ENCODE peak calls at places on chromosomes 11 and 22, in five cellular contexts. Z is cardiac fibroblast, R is upper lobe of right lung, P is DND-41, H is upper lobe of left lung. T is an unnamed sample.

GRCh38 chr11:697028-697491 is 1.4 kb downstream of the TMEM80 start:
- DNase-seq in Z (peak; percentile 33), R (no peak), P (no peak), H (no peak), T (no peak)

GRCh38 chr11:1844221-1845094 is 5.7 kb downstream of the TNNI2 start:
- DNase-seq in Z (peak; percentile 78), R (peak; percentile 84), P (no peak), H (peak; percentile 73), T (no peak)

GRCh38 chr11:1500466-1501420 is 14.2 kb upstream of the MOB2 start:
- DNase-seq in Z (no peak), R (peak; percentile 48), P (no peak), H (no peak), T (no peak)

GRCh38 chr22:49863936-49864335 is 10.3 kb downstream of the ZBED4 start:
- DNase-seq in Z (no peak), R (no peak), P (peak; percentile 44), H (no peak), T (no peak)

GRCh38 chr11:68690671-68691401 is 6.5 kb downstream of the GAL start:
- DNase-seq in Z (no peak), R (no peak), P (peak; percentile 71), H (no peak), T (no peak)

GRCh38 chr22:28373841-28374240 is 305.8 kb downstream of the TTC28 start:
- DNase-seq in Z (peak; percentile 29), R (no peak), P (no peak), H (no peak), T (no peak)

GRCh38 chr11:18081551-18081950 is 24.3 kb downstream of the SAAL1 start:
- DNase-seq in Z (no peak), R (no peak), P (no peak), H (no peak), T (no peak)

GRCh38 chr11:102799656-102800339 is 1.8 kb upstream of the MMP1 start:
- DNase-seq in Z (no peak), R (no peak), P (no peak), H (no peak), T (no peak)

GRCh38 chr22:19398206-19398605 is 33.3 kb downstream of the HIRA start:
- DNase-seq in Z (no peak), R (no peak), P (no peak), H (no peak), T (no peak)

GRCh38 chr22:44276706-44277403 is 35.9 kb downstream of the SHISAL1 start:
- DNase-seq in Z (no peak), R (peak; percentile 37), P (no peak), H (no peak), T (no peak)

GRCh38 chr11:83070044-83070877 is 1.4 kb downstream of the RAB30 start:
- DNase-seq in Z (peak; percentile 80), R (no peak), P (no peak), H (no peak), T (no peak)

GRCh38 chr11:120184371-120184945 is 26.4 kb upstream of the OAF start:
- DNase-seq in Z (no peak), R (peak; percentile 32), P (no peak), H (peak; percentile 14), T (peak; percentile 51)

GRCh38 chr11:88098289-88098688 is 77.0 kb downstream of the RAB38 start:
- DNase-seq in Z (peak; percentile 22), R (no peak), P (no peak), H (no peak), T (no peak)

GRCh38 chr11:94825111-94825880 is 57.1 kb downstream of the AMOTL1 start:
- DNase-seq in Z (no peak), R (no peak), P (no peak), H (no peak), T (no peak)

GRCh38 chr11:57426754-57427691 is at the start of gene SLC43A3:
- DNase-seq in Z (peak; percentile 96), R (peak; percentile 89), P (peak; percentile 88), H (peak; percentile 77), T (no peak)

GRCh38 chr11:102733232-102733875 is 8.6 kb upstream of the MMP8 start:
- DNase-seq in Z (peak; percentile 39), R (peak; percentile 79), P (peak; percentile 37), H (peak; percentile 59), T (no peak)

GRCh38 chr22:37529652-37530345 is 10.6 kb upstream of the CARD10 start:
- DNase-seq in Z (no peak), R (no peak), P (no peak), H (no peak), T (no peak)

GRCh38 chr11:123841189-123841588 is 35.0 kb upstream of the OR6M1 start:
- DNase-seq in Z (peak; percentile 13), R (no peak), P (no peak), H (no peak), T (no peak)

GRCh38 chr22:42500836-42501179 is 18.8 kb downstream of the RRP7A start:
- DNase-seq in Z (no peak), R (peak; percentile 70), P (no peak), H (no peak), T (no peak)

GRCh38 chr22:44408227-44409192 is 89.5 kb downstream of the RTL6 start:
- DNase-seq in Z (no peak), R (peak; percentile 43), P (no peak), H (no peak), T (no peak)

GRCh38 chr11:116792869-116793475 is 1.3 kb upstream of the APOA5 start:
- DNase-seq in Z (peak; percentile 21), R (no peak), P (no peak), H (no peak), T (no peak)

GRCh38 chr11:100925935-100926334 is 203.7 kb downstream of the PGR start:
- DNase-seq in Z (peak; percentile 50), R (no peak), P (no peak), H (no peak), T (no peak)

GRCh38 chr22:46390652-46391301 is 55.3 kb downstream of the TRMU start:
- DNase-seq in Z (peak; percentile 69), R (no peak), P (no peak), H (no peak), T (no peak)

DNA sequence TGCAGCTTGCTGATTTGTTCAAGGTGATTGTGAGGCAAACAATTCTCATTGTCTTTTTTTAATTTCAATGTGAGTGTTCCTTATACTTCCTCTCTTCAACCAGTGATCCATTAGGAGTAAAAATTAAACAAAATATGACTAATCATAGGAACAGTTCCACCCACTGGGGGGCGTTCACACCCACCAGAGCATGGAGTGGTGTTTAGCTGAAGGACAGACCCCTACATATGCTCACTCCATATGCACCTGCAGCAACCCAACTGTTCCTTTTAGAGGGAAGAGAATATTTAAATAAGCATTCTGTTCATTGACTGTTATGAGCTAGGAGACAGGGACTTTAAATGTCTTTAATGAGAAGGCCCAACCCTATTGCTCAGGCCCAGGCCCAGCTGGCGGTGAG is 78.7 kb upstream of the DRD2 start:
- DNase-seq in Z (no peak), R (no peak), P (no peak), H (no peak), T (no peak)
- TF ChIP-seq CTCF in Z (peak; percentile 9), R (no peak), P (peak; percentile 11), H (no peak), T (peak; percentile 56)

DNA sequence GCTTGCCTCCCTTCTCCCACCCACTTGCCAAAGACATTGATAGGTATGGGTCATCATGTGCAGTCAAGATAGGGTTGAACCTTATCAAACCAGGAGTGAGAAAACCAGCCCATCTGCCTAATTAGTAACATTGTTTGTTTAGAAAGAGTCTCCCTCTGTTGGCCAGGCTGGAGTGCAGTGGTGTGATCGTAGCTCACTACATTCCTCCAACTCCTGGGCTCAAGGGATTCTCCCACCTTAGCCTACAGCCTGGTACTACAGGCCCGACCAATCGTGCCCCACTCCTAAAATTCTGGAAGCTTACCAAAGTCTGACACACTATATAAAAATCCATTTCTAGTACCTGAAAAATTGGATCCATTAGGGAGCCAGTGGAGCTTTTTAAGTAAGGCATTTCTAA is 4.5 kb downstream of the C11orf71 start:
- DNase-seq in Z (no peak), R (no peak), P (no peak), H (no peak), T (no peak)
- TF ChIP-seq CTCF in Z (peak; percentile 21), R (peak; percentile 19), P (peak; percentile 40), H (no peak), T (no peak)

GRCh38 chr11:44566952-44567875 is 1.8 kb downstream of the CD82 start:
- DNase-seq in Z (no peak), R (no peak), P (peak; percentile 77), H (no peak), T (no peak)
- TF ChIP-seq CTCF in Z (peak; percentile 15), R (no peak), P (no peak), H (no peak), T (peak; percentile 42)

GRCh38 chr22:20414059-20414440 is 20.1 kb downstream of the ZNF74 start:
- DNase-seq in Z (no peak), R (no peak), P (no peak), H (no peak), T (no peak)
- TF ChIP-seq CTCF in Z (no peak), R (no peak), P (no peak), H (no peak), T (no peak)

GRCh38 chr11:78179459-78180071 is 8.9 kb downstream of the KCTD21 start:
- DNase-seq in Z (no peak), R (no peak), P (no peak), H (no peak), T (no peak)
- TF ChIP-seq CTCF in Z (no peak), R (no peak), P (no peak), H (no peak), T (no peak)

T was measured in type B pancreatic cell.